ENCODE peak calls at places on chromosomes 12 and 14, in six cellular contexts. R is OCI-LY7, D is ascending aorta, V is AG04450, L is astrocyte of the cerebellum, U is neural progenitor cell. G is an unnamed sample.

GRCh38 chr12:28568709-28569108 is 378.5 kb downstream of the CCDC91 start:
- DNase-seq in V (no peak), R (no peak), D (no peak), U (no peak), L (no peak), G (peak)

GRCh38 chr12:10170199-10170598 is 1.7 kb downstream of the OLR1 start:
- DNase-seq in L (no peak), U (no peak), V (no peak), R (no peak), D (no peak), G (no peak)

GRCh38 chr12:50523772-50524171 is 19.0 kb downstream of the DIP2B start:
- DNase-seq in U (no peak), V (no peak), D (no peak), R (no peak), L (no peak), G (no peak)

GRCh38 chr14:63777024-63777423 is 49.2 kb upstream of the SGPP1 start:
- DNase-seq in V (peak), L (peak), D (no peak), R (no peak), U (no peak), G (no peak)

GRCh38 chr14:89457007-89457406 is 40.0 kb upstream of the FOXN3 start:
- DNase-seq in D (no peak), U (no peak), V (no peak), R (no peak), L (no peak), G (no peak)

GRCh38 chr12:12612403-12612802 is 727 bp downstream of the CREBL2 start:
- DNase-seq in D (no peak), R (peak), L (peak), V (peak), U (peak), G (no peak)

GRCh38 chr14:68506021-68506644 is 286.7 kb downstream of the ZFP36L1 start:
- DNase-seq in L (peak), V (no peak), U (peak), D (no peak), R (peak), G (no peak)

GRCh38 chr14:97441740-97442362 is 644.7 kb downstream of the VRK1 start:
- DNase-seq in L (no peak), U (no peak), V (no peak), R (no peak), D (no peak), G (no peak)

GRCh38 chr12:106994579-106995220 is 7.8 kb upstream of the MTERF2 start:
- DNase-seq in V (peak), U (no peak), D (no peak), L (no peak), R (no peak), G (no peak)

GRCh38 chr12:93836616-93837260 is 159.6 kb downstream of the CRADD start:
- DNase-seq in V (no peak), L (no peak), U (no peak), D (no peak), R (no peak), G (no peak)

GRCh38 chr14:54423991-54424390 is 17.2 kb downstream of the CNIH1 start:
- DNase-seq in U (no peak), V (no peak), R (no peak), D (no peak), L (no peak), G (no peak)

GRCh38 chr14:26531894-26532293 is 65.9 kb downstream of the NOVA1 start:
- DNase-seq in L (peak), U (no peak), D (no peak), V (no peak), R (no peak), G (no peak)
- TF ChIP-seq CTCF in L (peak), U (no peak), D (no peak), V (peak), R (no peak), G (peak)

GRCh38 chr12:91993287-91994028 is 152.2 kb downstream of the BTG1 start:
- DNase-seq in D (no peak), R (no peak), U (no peak), L (no peak), V (no peak), G (no peak)

GRCh38 chr12:91989143-91989542 is 156.5 kb downstream of the BTG1 start:
- DNase-seq in D (no peak), U (no peak), V (no peak), L (no peak), R (no peak), G (no peak)

GRCh38 chr12:91994208-91994797 is 151.3 kb downstream of the BTG1 start:
- DNase-seq in R (no peak), L (no peak), V (no peak), D (no peak), U (no peak), G (no peak)

GRCh38 chr12:91990525-91990924 is 155.1 kb downstream of the BTG1 start:
- DNase-seq in R (no peak), V (no peak), D (no peak), L (no peak), U (no peak), G (no peak)

GRCh38 chr12:91991397-91992187 is 154.1 kb downstream of the BTG1 start:
- DNase-seq in V (no peak), U (no peak), D (no peak), R (peak), L (no peak), G (no peak)
- TF ChIP-seq CTCF in V (no peak), U (no peak), D (no peak), R (peak), L (no peak), G (no peak)

DNA sequence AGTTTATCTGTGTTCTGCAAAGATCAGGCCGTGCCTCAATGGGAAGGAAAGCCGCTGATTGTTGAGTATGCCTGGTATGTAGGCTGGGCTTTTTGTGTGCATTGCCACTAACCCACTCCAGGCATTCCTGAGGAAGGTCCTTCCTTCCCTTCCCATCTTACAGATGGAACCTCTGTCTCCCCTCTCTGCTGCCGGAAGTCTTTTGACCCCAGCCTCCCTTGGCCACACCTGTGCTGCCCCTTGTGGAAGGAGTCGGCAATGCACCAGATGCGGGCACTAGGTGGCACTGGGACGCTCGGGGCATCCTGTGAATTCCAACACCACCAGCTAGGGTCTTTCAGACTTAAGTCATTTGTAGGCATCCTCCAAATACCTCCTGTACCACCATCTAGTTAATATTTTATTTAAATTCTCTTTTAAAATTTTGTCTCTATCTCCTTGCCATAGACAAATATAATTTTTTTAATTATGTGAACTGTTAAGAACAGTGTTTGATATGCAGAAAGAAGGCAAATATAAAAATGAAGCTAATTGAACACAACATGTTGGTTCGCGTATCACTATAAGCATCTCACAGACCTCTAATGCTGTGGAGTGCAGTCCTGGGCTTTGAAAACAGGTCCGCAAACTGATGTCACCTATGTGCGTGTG is 99.6 kb downstream of the RIN3 start:
- DNase-seq in D (no peak), U (peak), R (peak), L (no peak), V (no peak), G (no peak)
- TF ChIP-seq CTCF in D (peak), U (peak), R (peak), L (peak), V (peak), G (peak)

GRCh38 chr14:67485501-67486095 is 2.9 kb downstream of the TMEM229B start:
- DNase-seq in R (no peak), D (no peak), L (no peak), U (no peak), V (no peak), G (no peak)
- TF ChIP-seq CTCF in R (no peak), D (no peak), L (no peak), U (no peak), V (no peak), G (no peak)

G was measured in AG09319.